ENCODE peak calls at places on chromosome 1, in ten cellular contexts. Y is cardiac muscle cell, I is tibial nerve, T is tibial artery, N is epithelial cell of esophagus, O is fibroblast of the aortic adventitia, E is fibroblast of lung, M is keratinocyte, H is IMR-90, Z is foreskin fibroblast. J is an unnamed sample.

GRCh38 chr1:42957880-42958487 is 684 bp downstream of the SLC2A1 start:
- DNase-seq in T (peak; percentile 86), E (peak; percentile 52), I (no peak), N (no peak), M (no peak), O (peak; percentile 34), H (peak; percentile 40), Y (peak; percentile 58), Z (peak; percentile 81), J (peak; percentile 56)

GRCh38 chr1:213982515-213982813 is 5.3 kb upstream of the PROX1 start:
- DNase-seq in M (no peak), Y (no peak), I (no peak), O (no peak), N (no peak), H (no peak), T (no peak), E (no peak), Z (no peak), J (no peak)

GRCh38 chr1:154926201-154926600 is 10.3 kb downstream of the PMVK start:
- DNase-seq in Y (no peak), T (no peak), Z (no peak), I (no peak), E (no peak), M (no peak), H (no peak), O (no peak), N (no peak), J (no peak)

GRCh38 chr1:47771766-47772165 is 225.4 kb downstream of the TRABD2B start:
- DNase-seq in T (no peak), H (no peak), Z (no peak), O (no peak), N (no peak), M (no peak), E (no peak), Y (no peak), I (no peak), J (no peak)

GRCh38 chr1:157088607-157089006 is 11.0 kb downstream of the ETV3L start:
- DNase-seq in O (no peak), H (no peak), Y (no peak), T (no peak), E (no peak), M (no peak), I (no peak), N (peak; percentile 71), Z (no peak), J (no peak)

GRCh38 chr1:228802386-228803221 is 67.3 kb downstream of the RHOU start:
- DNase-seq in O (peak; percentile 78), H (peak; percentile 23), N (no peak), M (no peak), Z (peak; percentile 45), T (no peak), Y (peak; percentile 95), E (no peak), I (peak; percentile 30), J (peak; percentile 42)

GRCh38 chr1:57908471-57908870 is 484.6 kb upstream of the DAB1 start:
- DNase-seq in I (no peak), T (no peak), E (no peak), H (no peak), N (no peak), Z (no peak), O (no peak), M (no peak), Y (no peak), J (no peak)

GRCh38 chr1:161190962-161191521 is 7.8 kb downstream of the ADAMTS4 start:
- DNase-seq in I (no peak), M (no peak), Y (no peak), T (peak; percentile 65), E (no peak), H (no peak), O (no peak), Z (no peak), N (no peak), J (no peak)

GRCh38 chr1:59880735-59881134 is 45.8 kb downstream of the CYP2J2 start:
- DNase-seq in T (no peak), O (peak; percentile 15), I (no peak), H (no peak), E (no peak), Z (peak; percentile 60), M (no peak), Y (peak; percentile 71), N (no peak), J (peak; percentile 26)

DNA sequence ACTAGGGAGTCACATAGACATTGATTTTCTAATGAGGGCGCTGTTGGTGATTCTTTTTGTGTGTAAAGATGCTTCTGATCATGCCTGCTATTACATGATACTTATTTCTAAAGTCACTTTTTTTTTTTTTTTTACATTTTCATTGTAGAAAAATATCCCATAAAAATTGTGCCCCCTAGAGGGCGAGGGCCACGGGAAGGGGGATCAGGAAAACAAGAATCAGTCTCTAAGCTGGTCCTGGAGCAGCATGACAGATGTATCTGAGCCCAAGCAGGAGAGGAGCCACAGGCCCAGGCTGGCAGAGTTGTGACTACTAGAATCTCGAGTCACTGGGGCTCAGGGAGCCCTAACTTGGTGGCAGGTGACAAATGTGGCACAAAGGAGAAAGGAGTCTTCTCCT is 28.1 kb downstream of the ZSCAN20 start:
- DNase-seq in Z (peak; percentile 37), T (no peak), I (no peak), N (no peak), E (no peak), Y (no peak), M (no peak), H (no peak), O (no peak), J (no peak)
- TF ChIP-seq CTCF in Z (no peak), T (no peak), I (no peak), N (no peak), E (peak; percentile 33), Y (peak; percentile 25), M (peak; percentile 8), H (peak; percentile 26), O (peak; percentile 30), J (peak; percentile 11)

GRCh38 chr1:26094076-26094669 is 17.5 kb upstream of the PDIK1L start:
- DNase-seq in Y (peak; percentile 36), H (peak; percentile 12), N (no peak), M (no peak), E (peak; percentile 47), Z (no peak), O (peak; percentile 82), T (no peak), I (no peak), J (no peak)
- H3K4me3 ChIP-seq in Y (no peak overlapping the region), H (no peak overlapping the region), N (no peak overlapping the region), M (no peak overlapping the region), E (no peak overlapping the region), Z (no peak overlapping the region), O (no peak overlapping the region), T (no peak overlapping the region), I (no peak overlapping the region), J (no peak overlapping the region)

DNA sequence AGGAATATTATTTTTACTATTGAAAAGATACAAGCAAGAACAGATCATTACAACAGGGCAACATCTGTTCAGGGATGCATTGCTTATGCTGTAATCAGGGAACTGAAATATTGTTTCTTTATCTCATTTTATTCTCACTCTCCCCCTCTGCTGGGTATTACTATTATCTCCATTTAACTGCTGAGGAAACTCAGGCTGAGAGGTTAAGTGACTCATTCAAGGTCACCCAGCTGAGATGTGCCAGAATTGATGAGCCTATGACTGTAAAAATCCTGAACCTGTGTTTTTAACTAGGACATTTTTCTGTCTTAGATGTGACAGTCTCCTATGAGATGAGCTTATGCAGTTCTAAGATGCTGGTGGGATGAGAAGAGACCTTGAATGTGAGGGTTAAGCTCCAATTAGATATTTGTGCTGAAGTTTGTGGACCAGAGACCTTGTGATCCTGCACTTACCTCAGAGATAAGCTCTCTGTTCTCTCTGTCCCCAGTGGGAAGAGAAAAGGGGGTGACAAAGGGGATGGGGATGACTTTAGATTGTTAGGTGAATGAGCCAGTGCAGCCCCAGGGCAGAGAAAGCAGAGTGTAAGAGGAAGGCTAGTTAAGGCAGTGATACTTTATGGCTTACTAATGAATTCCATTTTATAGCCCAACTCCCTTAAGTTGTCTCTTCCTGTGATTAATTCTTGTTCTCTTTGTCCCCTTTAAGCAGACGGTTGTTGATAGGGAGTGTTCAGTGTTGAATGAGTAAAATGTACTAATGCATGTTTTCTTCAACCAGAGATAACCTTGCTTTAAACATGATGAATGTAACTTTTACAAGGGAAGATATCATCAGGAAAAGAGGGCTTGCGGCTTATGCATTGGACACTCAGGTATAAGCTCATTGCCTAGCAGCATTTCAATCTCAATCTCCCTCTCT is 111.4 kb downstream of the HLX start:
- DNase-seq in M (no peak), T (no peak), N (peak; percentile 34), H (peak; percentile 83), E (peak; percentile 59), I (no peak), Z (peak; percentile 91), O (peak; percentile 68), Y (peak; percentile 59), J (peak; percentile 58)
- TF ChIP-seq CTCF in M (no peak), T (no peak), N (no peak), H (peak; percentile 38), E (peak; percentile 29), I (no peak), Z (no peak), O (no peak), Y (peak; percentile 9), J (peak; percentile 44)

GRCh38 chr1:113389356-113389952 is 861 bp upstream of the MAGI3 start:
- DNase-seq in Z (no peak), H (no peak), E (no peak), T (no peak), O (no peak), M (no peak), Y (no peak), N (peak; percentile 32), I (no peak), J (no peak)
- H3K4me3 ChIP-seq in Z (peak overlapping the region; percentile 73), H (peak overlapping the region; percentile 72), E (peak overlapping the region; percentile 86), T (peak overlapping the region; percentile 90), O (peak overlapping the region; percentile 77), M (peak overlapping the region; percentile 86), Y (peak overlapping the region; percentile 34), N (peak overlapping the region; percentile 75), I (peak overlapping the region; percentile 73), J (peak overlapping the region; percentile 75)

GRCh38 chr1:150976401-150976821 is 1.8 kb upstream of the CERS2 start:
- DNase-seq in Z (no peak), E (no peak), N (no peak), M (no peak), Y (no peak), O (no peak), H (no peak), T (no peak), I (no peak), J (no peak)

GRCh38 chr1:150976879-150977694 is 2.5 kb upstream of the CERS2 start:
- DNase-seq in H (no peak), N (peak; percentile 77), Y (no peak), M (peak; percentile 75), I (peak; percentile 80), T (peak; percentile 96), O (no peak), E (no peak), Z (peak; percentile 83), J (peak; percentile 46)

GRCh38 chr1:150973826-150974579 is 632 bp downstream of the CERS2 start:
- DNase-seq in O (no peak), Y (no peak), T (peak; percentile 74), H (no peak), N (peak; percentile 63), I (no peak), E (peak; percentile 30), M (no peak), Z (peak; percentile 61), J (peak; percentile 15)

GRCh38 chr1:150973258-150973825 is 1.3 kb downstream of the CERS2 start:
- DNase-seq in M (no peak), N (no peak), I (no peak), E (peak; percentile 39), Y (no peak), H (no peak), Z (peak; percentile 67), O (no peak), T (no peak), J (no peak)

GRCh38 chr1:150974580-150975478 is at the start of gene CERS2:
- DNase-seq in M (no peak), N (peak; percentile 80), T (peak; percentile 92), I (peak; percentile 61), Y (peak; percentile 87), E (peak; percentile 76), H (peak; percentile 69), O (peak; percentile 68), Z (peak; percentile 96), J (peak; percentile 78)
- TF ChIP-seq CTCF in M (no peak), N (no peak), T (no peak), I (no peak), Y (no peak), E (no peak), H (no peak), O (no peak), Z (no peak), J (no peak)

J was measured in AG10803.